ENCODE peak calls at places on chromosomes 12 and 14, in nine cellular contexts. One of them, this sample, is unnamed.

GRCh38 chr12:121668750-121669524 is 517 bp downstream of the MORN3 start:
- DNase-seq in DMS 273 treated with DMSO at 0.1 percent for 48 hours: no peak
- DNase-seq in amniotic epithelial cell: peak; percentile 25
- DNase-seq in fibroblast of pulmonary artery: peak; percentile 58
- DNase-seq in HFFc6: no peak
- DNase-seq in HuH-7.5: peak; percentile 51
- DNase-seq in activated CD4-positive, alpha-beta T cell treated with anti-CD3 and anti-CD28 coated beads for 24 hours: peak; percentile 32
- DNase-seq in SHP77: peak; percentile 44
- DNase-seq in ELR: peak; percentile 66
- DNase-seq in this sample: no peak

GRCh38 chr12:95224202-95225170 is 6.9 kb downstream of the VEZT start:
- DNase-seq in HuH-7.5: no peak
- DNase-seq in ELR: peak; percentile 58
- DNase-seq in DMS 273 treated with DMSO at 0.1 percent for 48 hours: no peak
- DNase-seq in fibroblast of pulmonary artery: peak; percentile 53
- DNase-seq in activated CD4-positive, alpha-beta T cell treated with anti-CD3 and anti-CD28 coated beads for 24 hours: no peak
- DNase-seq in amniotic epithelial cell: peak; percentile 82
- DNase-seq in SHP77: no peak
- DNase-seq in HFFc6: peak; percentile 83
- DNase-seq in this sample: peak; percentile 39

GRCh38 chr14:89337912-89338311 is 79.1 kb downstream of the FOXN3 start:
- DNase-seq in activated CD4-positive, alpha-beta T cell treated with anti-CD3 and anti-CD28 coated beads for 24 hours: no peak
- DNase-seq in SHP77: no peak
- DNase-seq in ELR: no peak
- DNase-seq in fibroblast of pulmonary artery: peak; percentile 16
- DNase-seq in HuH-7.5: no peak
- DNase-seq in amniotic epithelial cell: no peak
- DNase-seq in DMS 273 treated with DMSO at 0.1 percent for 48 hours: no peak
- DNase-seq in HFFc6: no peak
- DNase-seq in this sample: no peak

GRCh38 chr12:83656004-83656403 is 969.3 kb downstream of the TMTC2 start:
- DNase-seq in HFFc6: no peak
- DNase-seq in HuH-7.5: no peak
- DNase-seq in SHP77: no peak
- DNase-seq in fibroblast of pulmonary artery: no peak
- DNase-seq in DMS 273 treated with DMSO at 0.1 percent for 48 hours: no peak
- DNase-seq in ELR: no peak
- DNase-seq in amniotic epithelial cell: no peak
- DNase-seq in activated CD4-positive, alpha-beta T cell treated with anti-CD3 and anti-CD28 coated beads for 24 hours: no peak
- DNase-seq in this sample: no peak

GRCh38 chr12:30794591-30795409 is 40.0 kb upstream of the CAPRIN2 start:
- DNase-seq in DMS 273 treated with DMSO at 0.1 percent for 48 hours: no peak
- DNase-seq in HFFc6: peak; percentile 68
- DNase-seq in amniotic epithelial cell: peak; percentile 94
- DNase-seq in ELR: peak; percentile 92
- DNase-seq in activated CD4-positive, alpha-beta T cell treated with anti-CD3 and anti-CD28 coated beads for 24 hours: no peak
- DNase-seq in fibroblast of pulmonary artery: peak; percentile 97
- DNase-seq in HuH-7.5: no peak
- DNase-seq in SHP77: no peak
- DNase-seq in this sample: peak; percentile 95

GRCh38 chr14:26415618-26416123 is 182.2 kb downstream of the NOVA1 start:
- DNase-seq in HuH-7.5: no peak
- DNase-seq in DMS 273 treated with DMSO at 0.1 percent for 48 hours: no peak
- DNase-seq in SHP77: peak; percentile 81
- DNase-seq in ELR: no peak
- DNase-seq in HFFc6: no peak
- DNase-seq in activated CD4-positive, alpha-beta T cell treated with anti-CD3 and anti-CD28 coated beads for 24 hours: no peak
- DNase-seq in fibroblast of pulmonary artery: no peak
- DNase-seq in amniotic epithelial cell: no peak
- DNase-seq in this sample: no peak

GRCh38 chr14:56812364-56813103 is 2.3 kb upstream of the OTX2 start:
- DNase-seq in HuH-7.5: no peak
- DNase-seq in SHP77: no peak
- DNase-seq in fibroblast of pulmonary artery: no peak
- DNase-seq in activated CD4-positive, alpha-beta T cell treated with anti-CD3 and anti-CD28 coated beads for 24 hours: no peak
- DNase-seq in HFFc6: no peak
- DNase-seq in amniotic epithelial cell: no peak
- DNase-seq in DMS 273 treated with DMSO at 0.1 percent for 48 hours: no peak
- DNase-seq in ELR: no peak
- DNase-seq in this sample: no peak

GRCh38 chr12:1591029-1591428 is 3.4 kb downstream of the FBXL14 start:
- DNase-seq in fibroblast of pulmonary artery: peak; percentile 50
- DNase-seq in HuH-7.5: no peak
- DNase-seq in activated CD4-positive, alpha-beta T cell treated with anti-CD3 and anti-CD28 coated beads for 24 hours: no peak
- DNase-seq in SHP77: no peak
- DNase-seq in DMS 273 treated with DMSO at 0.1 percent for 48 hours: no peak
- DNase-seq in HFFc6: peak; percentile 55
- DNase-seq in ELR: peak; percentile 85
- DNase-seq in amniotic epithelial cell: peak; percentile 65
- DNase-seq in this sample: peak; percentile 40

GRCh38 chr12:27781680-27782079 is 1.6 kb upstream of the MANSC4 start:
- DNase-seq in activated CD4-positive, alpha-beta T cell treated with anti-CD3 and anti-CD28 coated beads for 24 hours: no peak
- DNase-seq in amniotic epithelial cell: peak; percentile 47
- DNase-seq in SHP77: no peak
- DNase-seq in fibroblast of pulmonary artery: peak; percentile 64
- DNase-seq in HuH-7.5: no peak
- DNase-seq in DMS 273 treated with DMSO at 0.1 percent for 48 hours: no peak
- DNase-seq in ELR: no peak
- DNase-seq in HFFc6: no peak
- DNase-seq in this sample: no peak

GRCh38 chr12:76041406-76041805 is 9.8 kb upstream of the PHLDA1 start:
- DNase-seq in activated CD4-positive, alpha-beta T cell treated with anti-CD3 and anti-CD28 coated beads for 24 hours: no peak
- DNase-seq in fibroblast of pulmonary artery: no peak
- DNase-seq in HuH-7.5: no peak
- DNase-seq in ELR: no peak
- DNase-seq in amniotic epithelial cell: no peak
- DNase-seq in SHP77: no peak
- DNase-seq in HFFc6: no peak
- DNase-seq in DMS 273 treated with DMSO at 0.1 percent for 48 hours: no peak
- DNase-seq in this sample: no peak

GRCh38 chr12:3218150-3218845 is 141.1 kb downstream of the TSPAN9 start:
- DNase-seq in DMS 273 treated with DMSO at 0.1 percent for 48 hours: peak; percentile 57
- DNase-seq in activated CD4-positive, alpha-beta T cell treated with anti-CD3 and anti-CD28 coated beads for 24 hours: no peak
- DNase-seq in HuH-7.5: no peak
- DNase-seq in fibroblast of pulmonary artery: peak; percentile 86
- DNase-seq in HFFc6: peak; percentile 72
- DNase-seq in amniotic epithelial cell: peak; percentile 83
- DNase-seq in SHP77: no peak
- DNase-seq in ELR: peak; percentile 80
- DNase-seq in this sample: peak; percentile 72

GRCh38 chr12:85683051-85683450 is 153.2 kb downstream of the RASSF9 start:
- DNase-seq in fibroblast of pulmonary artery: no peak
- DNase-seq in ELR: no peak
- DNase-seq in DMS 273 treated with DMSO at 0.1 percent for 48 hours: no peak
- DNase-seq in activated CD4-positive, alpha-beta T cell treated with anti-CD3 and anti-CD28 coated beads for 24 hours: no peak
- DNase-seq in HuH-7.5: no peak
- DNase-seq in SHP77: no peak
- DNase-seq in amniotic epithelial cell: no peak
- DNase-seq in HFFc6: no peak
- DNase-seq in this sample: no peak

GRCh38 chr14:68042591-68043210 is 223.1 kb downstream of the RAD51B start:
- DNase-seq in ELR: no peak
- DNase-seq in DMS 273 treated with DMSO at 0.1 percent for 48 hours: no peak
- DNase-seq in amniotic epithelial cell: no peak
- DNase-seq in HuH-7.5: no peak
- DNase-seq in SHP77: no peak
- DNase-seq in fibroblast of pulmonary artery: no peak
- DNase-seq in HFFc6: no peak
- DNase-seq in activated CD4-positive, alpha-beta T cell treated with anti-CD3 and anti-CD28 coated beads for 24 hours: no peak
- DNase-seq in this sample: no peak

GRCh38 chr14:87837306-87837705 is 155.7 kb downstream of the GALC start:
- DNase-seq in HuH-7.5: no peak
- DNase-seq in SHP77: no peak
- DNase-seq in fibroblast of pulmonary artery: no peak
- DNase-seq in ELR: no peak
- DNase-seq in activated CD4-positive, alpha-beta T cell treated with anti-CD3 and anti-CD28 coated beads for 24 hours: no peak
- DNase-seq in amniotic epithelial cell: no peak
- DNase-seq in HFFc6: no peak
- DNase-seq in DMS 273 treated with DMSO at 0.1 percent for 48 hours: no peak
- DNase-seq in this sample: no peak

GRCh38 chr12:47156167-47156736 is 76.5 kb upstream of the AMIGO2 start:
- DNase-seq in ELR: no peak
- DNase-seq in HuH-7.5: no peak
- DNase-seq in activated CD4-positive, alpha-beta T cell treated with anti-CD3 and anti-CD28 coated beads for 24 hours: no peak
- DNase-seq in HFFc6: peak; percentile 28
- DNase-seq in DMS 273 treated with DMSO at 0.1 percent for 48 hours: no peak
- DNase-seq in SHP77: no peak
- DNase-seq in amniotic epithelial cell: peak; percentile 88
- DNase-seq in fibroblast of pulmonary artery: peak; percentile 94
- DNase-seq in this sample: peak; percentile 77

GRCh38 chr14:95242870-95243269 is 76.8 kb downstream of the CLMN start:
- DNase-seq in amniotic epithelial cell: no peak
- DNase-seq in DMS 273 treated with DMSO at 0.1 percent for 48 hours: no peak
- DNase-seq in fibroblast of pulmonary artery: no peak
- DNase-seq in HuH-7.5: no peak
- DNase-seq in activated CD4-positive, alpha-beta T cell treated with anti-CD3 and anti-CD28 coated beads for 24 hours: no peak
- DNase-seq in SHP77: no peak
- DNase-seq in HFFc6: no peak
- DNase-seq in ELR: no peak
- DNase-seq in this sample: no peak

GRCh38 chr12:128088926-128089325 is 178.0 kb upstream of the TMEM132C start:
- DNase-seq in DMS 273 treated with DMSO at 0.1 percent for 48 hours: no peak
- DNase-seq in ELR: no peak
- DNase-seq in HFFc6: no peak
- DNase-seq in HuH-7.5: no peak
- DNase-seq in SHP77: no peak
- DNase-seq in fibroblast of pulmonary artery: no peak
- DNase-seq in activated CD4-positive, alpha-beta T cell treated with anti-CD3 and anti-CD28 coated beads for 24 hours: no peak
- DNase-seq in amniotic epithelial cell: no peak
- DNase-seq in this sample: no peak

GRCh38 chr12:14199455-14200199 is 165.9 kb upstream of the ATF7IP start:
- DNase-seq in DMS 273 treated with DMSO at 0.1 percent for 48 hours: no peak
- DNase-seq in HFFc6: no peak
- DNase-seq in SHP77: no peak
- DNase-seq in activated CD4-positive, alpha-beta T cell treated with anti-CD3 and anti-CD28 coated beads for 24 hours: no peak
- DNase-seq in amniotic epithelial cell: no peak
- DNase-seq in ELR: no peak
- DNase-seq in fibroblast of pulmonary artery: no peak
- DNase-seq in HuH-7.5: no peak
- DNase-seq in this sample: no peak

GRCh38 chr14:32761381-32761968 is 177.2 kb upstream of the NPAS3 start:
- DNase-seq in HuH-7.5: no peak
- DNase-seq in ELR: no peak
- DNase-seq in amniotic epithelial cell: peak; percentile 32
- DNase-seq in HFFc6: peak; percentile 33
- DNase-seq in activated CD4-positive, alpha-beta T cell treated with anti-CD3 and anti-CD28 coated beads for 24 hours: no peak
- DNase-seq in fibroblast of pulmonary artery: peak; percentile 36
- DNase-seq in DMS 273 treated with DMSO at 0.1 percent for 48 hours: no peak
- DNase-seq in SHP77: no peak
- DNase-seq in this sample: no peak

GRCh38 chr12:101880769-101881168 is 3.4 kb downstream of the DRAM1 start:
- DNase-seq in fibroblast of pulmonary artery: no peak
- DNase-seq in HuH-7.5: no peak
- DNase-seq in HFFc6: no peak
- DNase-seq in amniotic epithelial cell: no peak
- DNase-seq in ELR: no peak
- DNase-seq in activated CD4-positive, alpha-beta T cell treated with anti-CD3 and anti-CD28 coated beads for 24 hours: no peak
- DNase-seq in DMS 273 treated with DMSO at 0.1 percent for 48 hours: no peak
- DNase-seq in SHP77: no peak
- DNase-seq in this sample: no peak

This sample was measured in NCI-H226.